ENCODE peak calls at places on chromosomes 2 and 18, in ten cellular contexts. O, N, X, V, K, U, F, B, G and A are unnamed samples.

GRCh38 chr2:235605306-235605998 is 111.6 kb downstream of the AGAP1 start:
- DNase-seq in O (peak), N (peak), X (no peak), V (peak), K (peak), U (peak), F (peak), B (peak), G (peak), A (peak)

GRCh38 chr2:173264603-173265366 is 89.9 kb upstream of the CDCA7 start:
- DNase-seq in O (no peak), N (no peak), X (peak), V (peak), K (no peak), U (no peak), F (peak), B (no peak), G (no peak), A (no peak)

GRCh38 chr2:184769686-184770085 is 171.4 kb downstream of the ZNF804A start:
- DNase-seq in O (no peak), N (no peak), X (no peak), V (no peak), K (no peak), U (no peak), F (no peak), B (no peak), G (no peak), A (no peak)

GRCh38 chr2:219344756-219345458 is 12.4 kb upstream of the RESP18 start:
- DNase-seq in O (no peak), N (no peak), X (no peak), V (peak), K (no peak), U (no peak), F (no peak), B (no peak), G (peak), A (peak)

GRCh38 chr2:199757466-199757865 is 93.5 kb downstream of the FTCDNL1 start:
- DNase-seq in O (no peak), N (peak), X (no peak), V (peak), K (peak), U (no peak), F (no peak), B (peak), G (no peak), A (peak)

GRCh38 chr18:77118256-77119090 is 14.1 kb downstream of the MBP start:
- DNase-seq in O (no peak), N (no peak), X (no peak), V (no peak), K (no peak), U (no peak), F (no peak), B (no peak), G (no peak), A (no peak)

GRCh38 chr18:33195795-33196194 is 244.7 kb downstream of the CCDC178 start:
- DNase-seq in O (no peak), N (no peak), X (no peak), V (no peak), K (no peak), U (no peak), F (no peak), B (no peak), G (no peak), A (no peak)

GRCh38 chr2:235460548-235461047 is 33.2 kb upstream of the AGAP1 start:
- DNase-seq in O (no peak), N (no peak), X (no peak), V (no peak), K (no peak), U (no peak), F (no peak), B (no peak), G (no peak), A (peak)

GRCh38 chr2:46816151-46816845 is 99.3 kb downstream of the MCFD2 start:
- DNase-seq in O (no peak), N (no peak), X (no peak), V (no peak), K (no peak), U (no peak), F (no peak), B (no peak), G (no peak), A (no peak)